ENCODE peak calls at places on chromosomes 16 and 17, in five cellular contexts. N is CD8-positive, alpha-beta T cell; Z is Panc1; K is gastrocnemius medialis; G is heart left ventricle. S is an unnamed sample. For H3K4me1, the result is how much of the 10 kb centered on the place peaks cover.

GRCh38 chr17:46264456-46265198 is 30.3 kb upstream of the LRRC37A start:
- ATAC-seq in N (peak), Z (no peak), K (no peak), G (no peak), S (no peak)

GRCh38 chr17:69874220-69874670 is 200.8 kb upstream of the KCNJ16 start:
- ATAC-seq in N (no peak), Z (peak), K (no peak), G (peak), S (no peak)

GRCh38 chr17:16516594-16517018 is 24.6 kb upstream of the LRRC75A start:
- ATAC-seq in N (no peak), Z (peak), K (peak), G (peak), S (no peak)

GRCh38 chr17:63474914-63475460 is 1.9 kb upstream of the ACE start:
- ATAC-seq in N (no peak), Z (no peak), K (no peak), G (peak), S (no peak)

GRCh38 chr17:9771465-9771864 is 19.9 kb downstream of the DHRS7C start:
- ATAC-seq in N (no peak), Z (no peak), K (no peak), G (no peak), S (no peak)

GRCh38 chr16:50683689-50684374 is 2.7 kb upstream of the SNX20 start:
- ATAC-seq in N (peak), Z (no peak), K (no peak), G (peak), S (no peak)

GRCh38 chr16:85256190-85256739 is 144.0 kb upstream of the CIBAR2 start:
- ATAC-seq in N (no peak), Z (no peak), K (no peak), G (no peak), S (no peak)

GRCh38 chr17:68910256-68910705 is 44.9 kb downstream of the ABCA8 start:
- ATAC-seq in N (no peak), Z (no peak), K (no peak), G (peak), S (peak)

GRCh38 chr17:37815516-37815915 is 70.7 kb upstream of the HNF1B start:
- ATAC-seq in N (no peak), Z (no peak), K (no peak), G (no peak), S (no peak)

GRCh38 chr17:6775871-6776405 is at the start of gene FBXO39:
- ATAC-seq in N (no peak), Z (peak), K (no peak), G (peak), S (no peak)

GRCh38 chr16:89315791-89316581 is 98.5 kb downstream of the ZNF778 start:
- ATAC-seq in N (peak), Z (peak), K (peak), G (peak), S (peak)

GRCh38 chr17:66580178-66580577 is 254.7 kb upstream of the CACNG5 start:
- ATAC-seq in N (no peak), Z (peak), K (no peak), G (peak), S (peak)

DNA sequence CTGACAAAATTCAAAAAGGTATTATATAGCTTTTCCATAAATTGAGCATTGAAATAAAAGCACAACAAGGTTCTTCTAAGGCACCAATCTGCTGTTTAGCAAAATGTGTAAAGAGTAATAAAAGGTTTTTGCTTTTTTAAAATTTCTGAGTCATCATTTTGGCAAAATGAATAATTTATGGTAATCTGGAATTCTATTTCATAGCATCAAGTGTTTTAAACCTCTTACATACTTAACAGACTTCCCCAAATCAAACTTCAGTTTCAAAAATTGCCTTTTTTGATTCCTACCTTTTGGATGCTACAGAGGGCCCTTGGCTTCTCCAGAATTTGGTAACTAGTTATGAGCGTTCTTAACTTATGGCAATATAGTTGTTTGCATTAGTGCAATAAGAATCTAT is 154.0 kb upstream of the ELAC2 start:
- ATAC-seq in N (no peak), Z (no peak), K (no peak), G (no peak), S (no peak)
- H3K27ac ChIP-seq in N (no peak), Z (no peak), K (no peak), G (no peak), S (no peak)

GRCh38 chr17:82333279-82334171 is at the start of gene SECTM1:
- ATAC-seq in N (peak), Z (peak), K (peak), G (peak), S (peak)
- H3K4me1 ChIP-seq in N (under half), Z (half or more), K (under half), G (under half), S (half or more)

GRCh38 chr16:58507963-58508670 is 7.2 kb upstream of the SETD6 start:
- ATAC-seq in N (no peak), Z (no peak), K (no peak), G (no peak), S (no peak)
- H3K27ac ChIP-seq in N (no peak), Z (no peak), K (no peak), G (no peak), S (no peak)

GRCh38 chr17:75508848-75509450 is 6.4 kb downstream of the CASKIN2 start:
- ATAC-seq in N (no peak), Z (peak), K (no peak), G (peak), S (no peak)
- H3K4me1 ChIP-seq in N (under half), Z (under half), K (under half), G (under half), S (under half)

DNA sequence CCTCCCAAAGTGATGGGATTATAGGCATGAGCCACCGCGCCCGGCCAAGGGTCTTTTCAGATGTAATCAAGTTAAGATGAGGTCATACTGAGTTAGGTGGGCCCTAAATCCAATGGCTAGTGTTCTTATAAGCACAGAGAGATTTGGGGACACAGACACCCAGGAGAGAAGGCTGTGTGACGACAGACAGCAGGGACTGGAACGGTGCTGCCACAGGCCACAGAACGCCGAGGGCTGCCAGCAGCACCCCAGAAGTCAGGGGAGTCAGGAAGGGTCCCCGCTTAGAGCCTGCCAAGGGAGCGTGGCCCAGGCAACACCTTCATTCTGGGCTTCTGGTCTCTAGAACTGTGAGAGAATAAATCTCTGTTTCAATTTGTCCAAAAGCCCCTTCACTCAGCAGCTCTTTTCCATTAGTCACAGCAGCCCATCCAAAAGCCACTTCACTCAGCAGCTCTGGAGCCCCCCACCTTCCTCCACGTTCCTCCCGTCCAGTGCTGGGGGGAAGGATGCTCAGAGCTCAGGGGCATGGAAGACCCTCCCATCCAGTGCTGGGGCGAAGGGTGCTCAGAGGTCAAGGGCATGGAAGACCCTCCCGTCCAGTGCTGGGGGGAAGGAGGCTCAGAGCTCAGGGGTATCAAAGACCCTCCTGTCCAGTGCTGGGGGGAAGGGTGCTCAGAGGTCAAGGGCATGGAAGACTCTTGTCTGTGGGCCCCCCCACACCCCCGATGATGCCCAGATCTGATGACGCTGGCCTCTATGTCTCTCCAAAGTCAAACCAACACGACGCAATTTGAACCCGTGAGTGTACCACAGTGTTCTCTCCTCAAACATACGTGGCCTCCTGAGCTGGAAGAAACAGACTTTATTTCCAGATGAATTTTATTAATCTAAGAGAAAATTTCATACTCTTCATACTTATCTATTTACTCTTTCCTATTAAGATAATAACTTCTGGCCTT is 11.9 kb downstream of the RAB40B start:
- ATAC-seq in N (no peak), Z (no peak), K (peak), G (no peak), S (no peak)
- H3K27ac ChIP-seq in N (no peak), Z (no peak), K (peak), G (peak), S (no peak)

GRCh38 chr17:19780846-19781245 is 32.7 kb upstream of the ALDH3A1 start:
- ATAC-seq in N (no peak), Z (no peak), K (no peak), G (no peak), S (no peak)

GRCh38 chr17:19785854-19786253 is 37.8 kb upstream of the ALDH3A1 start:
- ATAC-seq in N (no peak), Z (no peak), K (no peak), G (no peak), S (no peak)

DNA sequence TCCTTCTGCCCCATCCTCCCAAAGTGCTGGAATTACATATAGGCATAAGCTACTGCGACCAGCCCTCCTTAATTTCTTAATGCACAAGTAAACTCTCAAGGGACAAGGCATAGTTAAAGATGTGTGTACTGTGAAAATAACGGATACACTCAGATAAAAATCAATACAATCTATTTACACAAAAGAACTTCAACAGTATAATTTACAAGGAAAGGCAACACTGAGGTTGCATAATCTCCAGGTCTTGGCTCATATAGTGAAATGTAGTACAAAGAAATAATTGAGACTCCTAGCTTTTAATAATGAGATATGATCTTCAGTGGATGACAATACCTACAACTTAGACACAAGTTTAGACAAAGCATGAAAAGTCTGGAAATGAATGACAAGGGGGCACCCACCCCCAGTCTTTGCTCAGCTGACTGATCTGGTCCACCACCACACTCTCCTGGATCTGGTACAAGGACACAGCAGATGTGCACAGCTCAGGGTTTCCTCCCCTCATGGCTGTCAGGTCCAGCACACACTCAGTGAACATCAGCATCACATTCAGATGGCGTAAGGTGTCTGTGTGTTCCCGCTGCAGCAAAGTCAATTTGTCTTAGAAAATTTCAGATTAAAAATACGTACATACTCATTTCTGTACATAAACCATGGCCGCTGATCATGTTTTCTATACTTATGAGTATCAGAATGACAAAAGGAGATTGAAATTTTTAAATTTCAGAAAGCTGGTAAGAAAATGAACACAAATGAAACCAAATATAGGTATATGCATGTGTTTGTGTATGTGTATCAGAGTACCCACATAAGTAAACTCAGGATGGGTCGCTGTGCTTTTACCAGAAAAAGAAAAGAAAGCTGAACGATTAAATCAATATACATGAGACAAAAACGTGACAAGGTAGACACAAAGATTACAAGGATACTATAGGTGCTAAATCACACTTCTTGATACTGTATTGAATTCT is 33.7 kb upstream of the ALDH3A1 start:
- ATAC-seq in N (no peak), Z (no peak), K (no peak), G (no peak), S (no peak)
- H3K4me1 ChIP-seq in N (under half), Z (under half), K (under half), G (under half), S (under half)

GRCh38 chr17:50191070-50192045 is 10.1 kb downstream of the COL1A1 start:
- ATAC-seq in N (no peak), Z (no peak), K (no peak), G (no peak), S (no peak)
- H3K27ac ChIP-seq in N (no peak), Z (no peak), K (no peak), G (peak), S (peak)

GRCh38 chr16:11665071-11665491 is 3.2 kb upstream of the SNN start:
- ATAC-seq in N (no peak), Z (no peak), K (no peak), G (no peak), S (no peak)

GRCh38 chr16:11668590-11669379 is 530 bp downstream of the SNN start:
- ATAC-seq in N (peak), Z (no peak), K (peak), G (no peak), S (peak)

GRCh38 chr16:11666108-11667055 is 1.9 kb upstream of the SNN start:
- ATAC-seq in N (no peak), Z (no peak), K (no peak), G (no peak), S (no peak)

GRCh38 chr16:11667824-11668589 is at the start of gene SNN:
- ATAC-seq in N (peak), Z (peak), K (peak), G (peak), S (peak)

GRCh38 chr16:11667221-11667823 is 933 bp upstream of the SNN start:
- ATAC-seq in N (no peak), Z (no peak), K (no peak), G (no peak), S (no peak)
- H3K4me1 ChIP-seq in N (half or more), Z (under half), K (under half), G (under half), S (under half)

GRCh38 chr17:40076101-40076498 is 13.3 kb downstream of the THRA start:
- ATAC-seq in N (no peak), Z (no peak), K (no peak), G (no peak), S (no peak)
- H3K27ac ChIP-seq in N (no peak), Z (no peak), K (peak), G (peak), S (peak)

DNA sequence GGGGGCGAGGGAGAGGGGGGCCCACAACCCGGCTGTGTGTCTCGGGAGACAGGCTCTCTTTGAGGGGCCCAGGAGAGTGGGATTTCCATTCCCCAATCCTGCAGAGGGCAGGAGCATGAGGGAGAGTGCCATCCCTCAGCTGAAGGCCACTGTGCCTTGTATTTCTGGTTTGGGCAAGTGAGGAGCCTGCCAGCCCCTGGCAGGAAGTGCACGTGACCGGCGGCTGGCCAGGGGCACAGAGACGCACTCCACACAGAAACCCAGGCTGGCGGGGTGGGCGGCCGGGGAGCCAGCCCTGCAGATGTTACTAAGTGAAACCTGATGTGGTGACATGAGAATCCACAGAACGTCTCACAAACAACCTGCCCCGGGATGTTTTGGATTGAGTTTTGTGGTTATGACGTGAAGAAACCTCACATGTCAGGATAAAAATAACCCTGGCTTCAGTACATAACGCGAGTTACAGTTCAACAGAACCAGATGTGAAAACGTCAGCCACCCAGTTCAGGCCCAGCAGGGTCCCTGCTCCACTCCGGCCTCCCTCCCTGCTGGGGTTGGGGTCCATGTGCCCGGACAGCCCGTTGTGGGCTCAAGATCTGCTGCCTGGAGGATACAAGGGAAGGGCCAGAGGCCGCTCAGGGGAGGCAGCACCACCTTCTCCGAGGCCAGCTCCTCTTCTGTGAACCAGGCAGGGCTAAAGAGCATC is 51.7 kb upstream of the MTSS2 start:
- ATAC-seq in N (peak), Z (no peak), K (peak), G (peak), S (peak)
- H3K4me1 ChIP-seq in N (half or more), Z (under half), K (under half), G (under half), S (under half)

S was measured in gastroesophageal sphincter.